ENCODE peak calls at places on chromosomes 1 and 21, in nine cellular contexts. D, F, Y, M, Z, P, W, K and S are unnamed samples.

GRCh38 chr1:203702130-203702577 is 62.8 kb upstream of the LAX1 start:
- DNase-seq in D (peak; percentile 11), F (no peak), Y (peak; percentile 86), M (peak; percentile 36), Z (peak; percentile 61), P (peak; percentile 64), W (peak; percentile 58), K (peak; percentile 60), S (peak; percentile 79)

GRCh38 chr1:236507022-236507700 is 16.6 kb upstream of the LGALS8 start:
- DNase-seq in D (no peak), F (no peak), Y (no peak), M (no peak), Z (peak; percentile 66), P (no peak), W (peak; percentile 71), K (no peak), S (no peak)

GRCh38 chr1:175272361-175272760 is 79.8 kb upstream of the KIAA0040 start:
- DNase-seq in D (no peak), F (no peak), Y (no peak), M (no peak), Z (no peak), P (no peak), W (no peak), K (no peak), S (no peak)

GRCh38 chr1:166947398-166948043 is 27.8 kb downstream of the ILDR2 start:
- DNase-seq in D (no peak), F (peak; percentile 64), Y (peak; percentile 73), M (no peak), Z (peak; percentile 67), P (peak; percentile 64), W (peak; percentile 27), K (peak; percentile 23), S (peak; percentile 86)

GRCh38 chr1:208045410-208046252 is 134.7 kb upstream of the CD34 start:
- DNase-seq in D (no peak), F (no peak), Y (peak; percentile 25), M (no peak), Z (no peak), P (no peak), W (no peak), K (no peak), S (no peak)

GRCh38 chr1:160567858-160568682 is 11.2 kb downstream of the CD84 start:
- DNase-seq in D (no peak), F (no peak), Y (no peak), M (no peak), Z (no peak), P (no peak), W (no peak), K (no peak), S (no peak)

GRCh38 chr1:66598670-66599069 is 64.7 kb downstream of the SGIP1 start:
- DNase-seq in D (peak; percentile 59), F (no peak), Y (no peak), M (no peak), Z (peak; percentile 85), P (no peak), W (no peak), K (peak; percentile 83), S (no peak)

GRCh38 chr1:116988908-116989307 is 12.7 kb upstream of the CD101 start:
- DNase-seq in D (no peak), F (no peak), Y (no peak), M (no peak), Z (no peak), P (no peak), W (no peak), K (peak; percentile 42), S (no peak)

GRCh38 chr1:212482006-212482351 is 49.3 kb downstream of the NENF start:
- DNase-seq in D (no peak), F (no peak), Y (no peak), M (no peak), Z (peak; percentile 13), P (no peak), W (no peak), K (peak; percentile 57), S (no peak)

GRCh38 chr1:154666051-154666793 is 58.2 kb upstream of the ADAR start:
- DNase-seq in D (no peak), F (no peak), Y (no peak), M (no peak), Z (no peak), P (no peak), W (no peak), K (no peak), S (no peak)

GRCh38 chr1:97159342-97159741 is 437.8 kb downstream of the PTBP2 start:
- DNase-seq in D (no peak), F (no peak), Y (no peak), M (no peak), Z (no peak), P (no peak), W (no peak), K (no peak), S (no peak)

GRCh38 chr21:16870116-16870515 is 642.7 kb upstream of the CXADR start:
- DNase-seq in D (peak; percentile 1), F (no peak), Y (no peak), M (no peak), Z (peak; percentile 68), P (no peak), W (no peak), K (peak; percentile 72), S (no peak)
- TF ChIP-seq CTCF in D (no peak), F (no peak), Y (no peak), M (no peak), Z (no peak), P (no peak), W (no peak), K (no peak), S (no peak)

DNA sequence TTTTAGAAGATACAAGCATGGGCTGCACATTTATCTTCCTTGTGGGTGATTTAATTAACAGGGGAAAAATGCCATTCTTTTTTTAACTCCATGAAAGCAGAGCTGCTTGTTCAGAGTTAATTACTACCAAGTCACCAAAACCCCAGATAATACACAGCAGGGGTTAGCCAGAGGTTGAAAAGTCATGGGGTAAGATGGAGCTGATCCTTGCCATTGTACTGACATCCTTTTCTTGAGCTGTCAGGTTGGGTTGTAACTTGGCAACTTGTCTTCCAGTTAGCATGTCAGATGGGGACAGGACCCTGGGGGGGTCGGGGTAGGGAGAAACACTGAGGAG is 257.2 kb upstream of the HOOK1 start:
- DNase-seq in D (no peak), F (no peak), Y (no peak), M (no peak), Z (no peak), P (no peak), W (no peak), K (no peak), S (no peak)
- TF ChIP-seq CTCF in D (no peak), F (no peak), Y (no peak), M (no peak), Z (no peak), P (no peak), W (no peak), K (no peak), S (no peak)

DNA sequence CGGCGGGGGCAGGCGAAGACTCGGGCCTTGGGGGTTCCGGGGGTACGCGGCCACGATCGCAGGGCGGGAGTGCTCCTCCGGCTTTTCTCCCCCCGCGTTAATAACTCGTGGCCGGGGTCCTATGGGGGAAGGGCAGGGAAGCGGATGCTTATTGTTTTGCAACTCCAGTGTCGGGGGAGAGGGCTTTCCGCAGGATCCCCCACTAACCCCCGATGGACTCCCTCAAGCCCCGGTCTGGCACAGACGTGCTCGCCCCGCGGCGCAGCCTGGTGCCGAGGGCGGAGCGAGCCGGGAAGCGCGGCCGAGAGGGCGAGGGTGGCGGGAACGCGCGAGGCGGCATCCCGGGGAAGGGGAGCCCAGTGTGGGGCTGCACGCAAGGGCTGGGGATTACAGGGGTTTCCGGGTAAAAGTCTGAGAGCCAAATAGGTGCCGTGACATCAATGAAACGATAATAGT is 717 bp downstream of the UCK2 start:
- DNase-seq in D (no peak), F (peak; percentile 65), Y (peak; percentile 54), M (no peak), Z (peak; percentile 20), P (peak; percentile 29), W (peak; percentile 48), K (peak; percentile 29), S (peak; percentile 52)
- TF ChIP-seq CTCF in D (peak; percentile 7), F (no peak), Y (no peak), M (peak; percentile 33), Z (no peak), P (peak; percentile 13), W (no peak), K (no peak), S (no peak)

GRCh38 chr1:171258429-171258828 is 10.1 kb downstream of the FMO1 start:
- DNase-seq in D (no peak), F (no peak), Y (no peak), M (no peak), Z (no peak), P (no peak), W (no peak), K (no peak), S (no peak)
- TF ChIP-seq CTCF in D (no peak), F (no peak), Y (no peak), M (no peak), Z (no peak), P (no peak), W (no peak), K (no peak), S (no peak)

DNA sequence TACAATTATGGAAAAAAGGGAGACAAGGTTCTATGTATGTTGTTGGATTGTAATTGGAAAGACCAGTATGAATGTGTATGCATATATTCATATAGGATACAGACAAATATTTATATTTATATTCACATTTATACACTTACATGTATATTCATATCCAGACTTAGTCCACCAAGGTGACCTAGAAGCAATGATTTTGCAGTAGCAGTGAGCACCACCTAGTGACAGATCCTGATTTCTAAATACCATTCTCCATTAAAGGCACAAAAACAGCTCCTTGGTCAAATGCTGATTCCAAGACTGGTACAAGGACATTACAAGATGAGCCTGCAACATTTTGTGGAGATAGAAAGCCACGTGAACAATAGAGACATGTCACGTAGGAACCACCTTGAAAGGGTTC is 153.4 kb downstream of the SDCCAG8 start:
- DNase-seq in D (no peak), F (no peak), Y (peak; percentile 47), M (no peak), Z (peak; percentile 53), P (no peak), W (no peak), K (peak; percentile 27), S (no peak)
- TF ChIP-seq CTCF in D (no peak), F (no peak), Y (peak; percentile 74), M (peak; percentile 32), Z (peak; percentile 48), P (no peak), W (no peak), K (peak; percentile 30), S (no peak)

GRCh38 chr1:201126832-201127754 is at the start of gene ASCL5:
- DNase-seq in D (no peak), F (no peak), Y (peak; percentile 68), M (no peak), Z (no peak), P (no peak), W (peak; percentile 79), K (peak; percentile 37), S (no peak)
- TF ChIP-seq CTCF in D (peak; percentile 8), F (no peak), Y (no peak), M (no peak), Z (no peak), P (no peak), W (no peak), K (peak; percentile 12), S (no peak)

GRCh38 chr1:93448983-93449805 is 1.3 kb downstream of the FNBP1L start:
- DNase-seq in D (no peak), F (no peak), Y (peak; percentile 84), M (no peak), Z (peak; percentile 74), P (no peak), W (peak; percentile 56), K (peak; percentile 47), S (peak; percentile 37)
- TF ChIP-seq CTCF in D (peak; percentile 7), F (no peak), Y (peak; percentile 53), M (no peak), Z (peak; percentile 33), P (no peak), W (no peak), K (no peak), S (no peak)

GRCh38 chr1:93354749-93355148 is 9.0 kb downstream of the DR1 start:
- DNase-seq in D (no peak), F (no peak), Y (no peak), M (no peak), Z (no peak), P (no peak), W (no peak), K (no peak), S (no peak)
- TF ChIP-seq CTCF in D (no peak), F (no peak), Y (no peak), M (no peak), Z (no peak), P (no peak), W (no peak), K (no peak), S (no peak)